ENCODE peak calls at places on chromosome 20, in six cellular contexts. W is colonic mucosa, H is endothelial cell, R is stomach, S is ovary, C is fibroblast of lung. A is an unnamed sample.

GRCh38 chr20:57941572-57942381 is 232.0 kb upstream of the PMEPA1 start:
- DNase-seq in W (peak), H (no peak), R (no peak), S (no peak), C (no peak), A (no peak)

GRCh38 chr20:46218656-46219055 is 89.6 kb downstream of the CDH22 start:
- DNase-seq in W (no peak), H (no peak), R (no peak), S (no peak), C (no peak), A (no peak)

GRCh38 chr20:50100552-50100951 is 12.4 kb downstream of the UBE2V1 start:
- DNase-seq in W (no peak), H (no peak), R (no peak), S (no peak), C (no peak), A (no peak)

GRCh38 chr20:1998715-1999114 is 4.9 kb upstream of the PDYN start:
- DNase-seq in W (no peak), H (no peak), R (no peak), S (no peak), C (no peak), A (no peak)

GRCh38 chr20:45407783-45408645 is at the start of gene DBNDD2:
- DNase-seq in W (peak), H (no peak), R (no peak), S (no peak), C (no peak), A (no peak)

GRCh38 chr20:24935786-24936525 is 13.1 kb upstream of the CST7 start:
- DNase-seq in W (peak), H (no peak), R (no peak), S (no peak), C (no peak), A (no peak)

GRCh38 chr20:4901031-4901818 is 100.1 kb downstream of the SLC23A2 start:
- DNase-seq in W (peak), H (no peak), R (no peak), S (no peak), C (no peak), A (no peak)

GRCh38 chr20:4406627-4407026 is 315.1 kb upstream of the PRND start:
- DNase-seq in W (no peak), H (no peak), R (no peak), S (no peak), C (peak), A (no peak)

GRCh38 chr20:61118429-61119224 is 133.4 kb upstream of the CDH4 start:
- DNase-seq in W (no peak), H (no peak), R (no peak), S (no peak), C (peak), A (no peak)

GRCh38 chr20:32661820-32662528 is 11.8 kb downstream of the C20orf203 start:
- DNase-seq in W (no peak), H (no peak), R (no peak), S (no peak), C (no peak), A (no peak)
- TF ChIP-seq CTCF in W (no peak), H (no peak), R (no peak), S (no peak), C (no peak), A (no peak)

GRCh38 chr20:48544402-48545333 is 283.1 kb downstream of the PREX1 start:
- DNase-seq in W (no peak), H (no peak), R (no peak), S (no peak), C (no peak), A (no peak)
- TF ChIP-seq CTCF in W (no peak), H (no peak), R (no peak), S (no peak), C (no peak), A (no peak)

GRCh38 chr20:20413801-20414200 is 45.9 kb downstream of the INSM1 start:
- DNase-seq in W (no peak), H (no peak), R (no peak), S (no peak), C (no peak), A (no peak)
- TF ChIP-seq CTCF in W (no peak), H (no peak), R (no peak), S (no peak), C (no peak), A (no peak)

DNA sequence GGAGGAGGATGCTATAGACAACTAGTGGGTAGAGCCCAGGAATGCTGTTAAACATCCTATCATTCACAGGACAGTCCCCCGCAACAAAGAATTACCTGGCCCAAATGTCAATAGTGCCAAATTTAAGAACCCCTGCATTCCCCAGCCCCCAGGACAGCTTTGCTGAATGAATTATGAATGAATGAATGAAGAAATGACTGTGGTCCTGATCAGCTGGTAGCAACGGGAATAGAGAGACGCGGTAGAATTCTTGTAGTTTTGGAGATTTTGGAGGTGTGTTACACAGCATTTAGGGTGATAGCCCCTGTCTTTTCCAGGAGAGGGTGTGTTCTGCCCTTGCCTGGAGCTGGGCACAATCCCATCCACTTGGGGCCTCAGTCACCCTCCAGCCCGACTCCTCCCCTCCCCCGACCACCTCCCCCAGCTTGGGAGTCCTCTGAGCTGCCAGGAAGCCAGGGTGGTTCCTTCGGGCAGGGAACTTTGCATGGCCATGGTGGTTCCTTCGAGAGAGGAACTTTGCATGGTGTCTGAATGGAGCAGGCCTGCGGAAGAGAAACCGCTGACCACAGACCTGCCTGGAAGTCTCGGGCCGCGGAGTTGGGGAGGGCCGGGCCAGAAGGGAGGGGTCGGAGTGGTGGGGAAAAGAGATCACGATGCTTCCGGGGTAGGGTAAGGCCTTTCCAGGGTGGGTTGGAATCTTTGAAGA is 1.0 kb upstream of the HCK start:
- DNase-seq in W (peak), H (no peak), R (no peak), S (no peak), C (no peak), A (peak)
- TF ChIP-seq CTCF in W (no peak), H (peak), R (no peak), S (no peak), C (no peak), A (no peak)

GRCh38 chr20:6829510-6830116 is 62.1 kb downstream of the BMP2 start:
- DNase-seq in W (no peak), H (no peak), R (no peak), S (no peak), C (peak), A (no peak)
- TF ChIP-seq CTCF in W (no peak), H (no peak), R (no peak), S (no peak), C (peak), A (no peak)

DNA sequence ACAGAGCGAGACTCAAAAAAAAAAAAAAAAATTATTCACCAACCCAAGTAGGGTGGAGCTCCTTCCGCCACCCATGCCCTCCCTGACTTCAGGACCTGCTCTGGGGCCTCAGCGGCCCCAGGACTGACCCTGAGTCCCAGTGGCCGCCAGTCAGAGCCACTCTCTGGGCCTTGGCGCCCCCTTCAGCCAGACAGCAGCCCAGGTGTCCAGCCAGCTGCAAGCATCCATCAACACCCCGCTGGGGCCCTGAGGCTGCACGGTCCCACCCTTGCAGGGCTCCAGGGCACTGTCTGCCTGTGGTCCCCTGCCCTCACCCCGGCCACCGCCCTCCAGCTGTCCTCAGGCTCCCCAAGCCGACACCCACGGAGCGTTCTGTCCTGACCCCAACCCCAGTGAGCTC is 11.4 kb upstream of the KCNQ2 start:
- DNase-seq in W (no peak), H (no peak), R (no peak), S (no peak), C (no peak), A (no peak)
- TF ChIP-seq CTCF in W (no peak), H (no peak), R (no peak), S (no peak), C (no peak), A (no peak)

GRCh38 chr20:19583532-19584175 is 174.4 kb upstream of the RIN2 start:
- DNase-seq in W (peak), H (peak), R (peak), S (peak), C (peak), A (peak)
- TF ChIP-seq CTCF in W (peak), H (peak), R (peak), S (peak), C (peak), A (peak)

A was measured in Peyer's patch.